ENCODE peak calls at places on chromosomes 7 and 10, in seven cellular contexts. Q, I, A, O, U, V and C are unnamed samples.

GRCh38 chr10:89653410-89653828 is 8.4 kb upstream of the PANK1 start:
- DNase-seq in Q (peak; percentile 63), I (no peak), A (no peak), O (no peak), U (no peak), V (no peak), C (no peak)

GRCh38 chr7:43700646-43701501 is 28.4 kb downstream of the COA1 start:
- DNase-seq in Q (peak; percentile 20), I (no peak), A (no peak), O (no peak), U (no peak), V (no peak), C (no peak)

GRCh38 chr10:26437637-26438461 is at the start of gene APBB1IP:
- DNase-seq in Q (no peak), I (no peak), A (peak; percentile 96), O (peak; percentile 28), U (peak; percentile 36), V (peak; percentile 1), C (peak; percentile 7)

GRCh38 chr10:52261362-52261761 is 52.7 kb upstream of the DKK1 start:
- DNase-seq in Q (no peak), I (no peak), A (no peak), O (no peak), U (no peak), V (peak; percentile 83), C (no peak)

GRCh38 chr7:27210441-27211083 is 10.7 kb upstream of the HOXA13 start:
- DNase-seq in Q (peak; percentile 32), I (no peak), A (peak; percentile 52), O (peak; percentile 47), U (no peak), V (no peak), C (peak; percentile 49)

GRCh38 chr10:133237241-133238065 is at the start of gene VENTX:
- DNase-seq in Q (no peak), I (no peak), A (no peak), O (no peak), U (no peak), V (no peak), C (no peak)

GRCh38 chr7:4299431-4299830 is 382.7 kb upstream of the FOXK1 start:
- DNase-seq in Q (no peak), I (no peak), A (no peak), O (no peak), U (no peak), V (no peak), C (no peak)

GRCh38 chr10:20215547-20216152 is 399.4 kb downstream of the PLXDC2 start:
- DNase-seq in Q (no peak), I (no peak), A (no peak), O (no peak), U (no peak), V (no peak), C (no peak)

GRCh38 chr7:64946772-64947171 is 43.7 kb downstream of the ZNF273 start:
- DNase-seq in Q (peak; percentile 1), I (no peak), A (peak; percentile 61), O (peak; percentile 4), U (no peak), V (no peak), C (peak; percentile 4)

GRCh38 chr10:51860257-51860656 is 160.9 kb upstream of the CSTF2T start:
- DNase-seq in Q (peak; percentile 39), I (no peak), A (peak; percentile 6), O (peak; percentile 68), U (peak; percentile 71), V (peak; percentile 50), C (peak; percentile 74)

GRCh38 chr7:44394112-44394447 is 68.7 kb upstream of the CAMK2B start:
- DNase-seq in Q (no peak), I (no peak), A (no peak), O (no peak), U (no peak), V (no peak), C (no peak)

GRCh38 chr7:121328508-121329459 is at the start of gene WNT16:
- DNase-seq in Q (no peak), I (no peak), A (no peak), O (no peak), U (no peak), V (no peak), C (no peak)

GRCh38 chr7:114997487-114998404 is 75.9 kb downstream of the MDFIC start:
- DNase-seq in Q (peak; percentile 37), I (no peak), A (no peak), O (no peak), U (no peak), V (no peak), C (no peak)

GRCh38 chr7:106279425-106280182 is 5.2 kb downstream of the NAMPT start:
- DNase-seq in Q (no peak), I (no peak), A (peak; percentile 11), O (peak; percentile 57), U (no peak), V (no peak), C (peak; percentile 63)

GRCh38 chr10:44879531-44879899 is 31.6 kb upstream of the TMEM72 start:
- DNase-seq in Q (no peak), I (peak; percentile 23), A (no peak), O (no peak), U (no peak), V (no peak), C (no peak)

GRCh38 chr7:7201583-7202374 is 19.4 kb downstream of the C1GALT1 start:
- DNase-seq in Q (no peak), I (no peak), A (peak; percentile 22), O (no peak), U (no peak), V (peak; percentile 36), C (no peak)

GRCh38 chr10:32205666-32206065 is 141.3 kb downstream of the EPC1 start:
- DNase-seq in Q (peak; percentile 44), I (no peak), A (no peak), O (peak; percentile 47), U (no peak), V (no peak), C (peak; percentile 50)

GRCh38 chr10:64379898-64380297 is 858.7 kb downstream of the REEP3 start:
- DNase-seq in Q (no peak), I (no peak), A (peak; percentile 6), O (no peak), U (no peak), V (no peak), C (no peak)

DNA sequence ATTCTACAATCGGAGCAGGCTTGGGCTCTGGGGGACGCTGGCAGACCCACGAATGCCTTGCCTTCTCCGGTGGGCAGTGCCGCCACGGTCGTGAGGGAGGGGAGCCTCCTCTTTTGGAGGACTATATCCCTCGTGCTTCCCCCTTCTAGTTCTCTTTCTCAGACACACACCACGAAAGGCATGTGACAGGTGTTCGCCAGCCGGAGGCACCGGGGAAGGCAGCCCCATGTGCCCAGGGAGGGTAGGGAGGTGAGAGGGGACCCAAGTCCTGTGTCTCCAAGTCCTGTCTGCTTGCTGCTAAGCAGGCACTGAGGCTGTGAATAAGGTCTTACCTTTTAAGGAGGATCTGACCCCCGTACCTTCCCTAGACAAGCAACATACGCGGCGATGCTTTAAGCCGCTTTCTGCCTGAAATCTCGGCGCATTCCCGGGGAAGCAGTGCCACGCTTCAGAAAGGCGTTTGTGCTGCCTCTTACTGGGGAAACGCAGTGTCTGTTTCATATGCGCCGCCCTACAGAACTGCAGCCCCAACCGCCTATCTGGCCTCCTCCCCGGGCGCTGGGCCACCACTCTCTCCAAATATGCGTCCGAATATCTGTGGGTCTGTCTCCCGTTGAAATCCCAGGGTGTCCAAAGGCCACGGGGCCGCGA is 809 bp downstream of the PLXNA4 start:
- DNase-seq in Q (peak; percentile 18), I (peak; percentile 48), A (peak; percentile 20), O (peak; percentile 76), U (no peak), V (peak; percentile 8), C (peak; percentile 64)
- H3K4me3 ChIP-seq in Q (no peak overlapping the region), I (peak overlapping the region; percentile 55), A (no peak overlapping the region), O (peak overlapping the region; percentile 80), U (peak overlapping the region; percentile 55), V (no peak overlapping the region), C (peak overlapping the region; percentile 57)

GRCh38 chr7:22216832-22217475 is 140.0 kb downstream of the RAPGEF5 start:
- DNase-seq in Q (no peak), I (no peak), A (no peak), O (no peak), U (no peak), V (no peak), C (no peak)
- TF ChIP-seq CTCF in Q (no peak), I (no peak), A (no peak), O (no peak), U (no peak), V (no peak), C (no peak)

GRCh38 chr7:157614457-157615020 is 277.7 kb downstream of the DNAJB6 start:
- DNase-seq in Q (no peak), I (no peak), A (peak; percentile 95), O (no peak), U (no peak), V (no peak), C (no peak)
- H3K4me3 ChIP-seq in Q (no peak overlapping the region), I (no peak overlapping the region), A (peak overlapping the region; percentile 65), O (no peak overlapping the region), U (no peak overlapping the region), V (no peak overlapping the region), C (no peak overlapping the region)

GRCh38 chr7:37918526-37918925 is 1.9 kb upstream of the SFRP4 start:
- DNase-seq in Q (no peak), I (no peak), A (peak; percentile 44), O (no peak), U (no peak), V (no peak), C (no peak)
- TF ChIP-seq CTCF in Q (no peak), I (no peak), A (peak; percentile 23), O (no peak), U (no peak), V (no peak), C (no peak)

GRCh38 chr10:129961274-129961839 is 2.7 kb downstream of the EBF3 start:
- DNase-seq in Q (no peak), I (no peak), A (no peak), O (no peak), U (no peak), V (no peak), C (peak; percentile 50)

GRCh38 chr10:129962558-129963075 is 1.5 kb downstream of the EBF3 start:
- DNase-seq in Q (no peak), I (no peak), A (no peak), O (no peak), U (no peak), V (no peak), C (no peak)

GRCh38 chr10:129960493-129961273 is 3.4 kb downstream of the EBF3 start:
- DNase-seq in Q (no peak), I (no peak), A (peak; percentile 40), O (peak; percentile 52), U (no peak), V (no peak), C (no peak)

GRCh38 chr10:129963076-129963830 is 821 bp downstream of the EBF3 start:
- DNase-seq in Q (peak; percentile 40), I (no peak), A (peak; percentile 76), O (peak; percentile 55), U (no peak), V (no peak), C (peak; percentile 67)

DNA sequence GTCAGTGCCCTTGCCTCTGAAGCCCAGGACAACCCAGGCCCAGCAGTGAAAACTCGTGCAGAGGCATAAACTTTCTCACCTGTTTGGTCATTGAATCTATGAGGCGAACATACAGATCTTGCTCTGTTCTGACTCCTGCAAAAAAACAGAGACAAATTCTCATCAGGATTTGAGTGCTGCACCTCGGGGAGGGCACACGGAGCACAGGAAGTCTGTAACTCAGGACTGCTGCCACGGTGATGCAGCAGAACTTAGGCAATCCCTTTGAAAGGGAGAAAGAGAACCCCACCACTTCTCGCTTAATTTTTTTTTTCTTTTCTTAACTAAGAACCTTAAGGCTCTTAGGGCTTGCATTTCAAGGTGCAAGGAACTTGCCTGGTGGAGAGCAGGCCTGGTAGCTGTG is 2.0 kb downstream of the EBF3 start:
- DNase-seq in Q (no peak), I (no peak), A (peak; percentile 79), O (peak; percentile 69), U (no peak), V (no peak), C (peak; percentile 67)
- H3K4me3 ChIP-seq in Q (no peak overlapping the region), I (no peak overlapping the region), A (peak overlapping the region; percentile 89), O (peak overlapping the region; percentile 71), U (peak overlapping the region; percentile 79), V (no peak overlapping the region), C (peak overlapping the region; percentile 76)

GRCh38 chr7:134820778-134821177 is 41.3 kb downstream of the CALD1 start:
- DNase-seq in Q (no peak), I (no peak), A (no peak), O (no peak), U (no peak), V (no peak), C (no peak)
- TF ChIP-seq CTCF in Q (no peak), I (no peak), A (no peak), O (no peak), U (no peak), V (no peak), C (no peak)